ENCODE peak calls at places on chromosomes 11 and 22, in seven cellular contexts. U is H1, O is HepG2, H is HCT116, W is K562, G is SK-N-SH, X is GM12878. F is an unnamed sample.

GRCh38 chr11:101126551-101127347 is 2.9 kb downstream of the PGR start:
- DNase-seq in U (peak), O (no peak), H (no peak), W (peak), G (no peak), X (no peak), F (peak)

GRCh38 chr22:48808038-48808960 is 1019.4 kb downstream of the BRD1 start:
- DNase-seq in U (no peak), O (no peak), H (no peak), W (no peak), G (no peak), X (no peak), F (no peak)

GRCh38 chr11:42923651-42924050 is 388.1 kb upstream of the API5 start:
- DNase-seq in U (no peak), O (no peak), H (no peak), W (no peak), G (no peak), X (no peak), F (no peak)

GRCh38 chr11:100923555-100923954 is 206.1 kb downstream of the PGR start:
- DNase-seq in U (no peak), O (no peak), H (no peak), W (no peak), G (no peak), X (no peak), F (no peak)

GRCh38 chr11:122163420-122163819 is 47.4 kb upstream of the BLID start:
- DNase-seq in U (no peak), O (no peak), H (no peak), W (no peak), G (no peak), X (no peak), F (no peak)

GRCh38 chr11:764322-765024 is 12.8 kb downstream of the GATD1 start:
- DNase-seq in U (no peak), O (no peak), H (no peak), W (no peak), G (peak), X (no peak), F (no peak)

GRCh38 chr11:69383946-69384547 is 90.1 kb downstream of the MYEOV start:
- DNase-seq in U (no peak), O (no peak), H (no peak), W (no peak), G (no peak), X (no peak), F (no peak)

GRCh38 chr22:46809153-46809885 is 46.9 kb downstream of the TBC1D22A start:
- DNase-seq in U (no peak), O (no peak), H (no peak), W (no peak), G (no peak), X (no peak), F (no peak)

GRCh38 chr11:12681462-12681861 is 7.2 kb downstream of the TEAD1 start:
- DNase-seq in U (no peak), O (no peak), H (no peak), W (no peak), G (no peak), X (no peak), F (no peak)

GRCh38 chr11:73976451-73977151 is 6.0 kb downstream of the UCP2 start:
- DNase-seq in U (no peak), O (no peak), H (no peak), W (no peak), G (no peak), X (no peak), F (no peak)

GRCh38 chr11:70568504-70569172 is 170.3 kb downstream of the CTTN start:
- DNase-seq in U (peak), O (no peak), H (no peak), W (peak), G (peak), X (no peak), F (peak)

GRCh38 chr11:33893711-33894401 is 2.0 kb upstream of the LMO2 start:
- DNase-seq in U (no peak), O (no peak), H (no peak), W (peak), G (no peak), X (peak), F (no peak)

GRCh38 chr22:39597236-39597869 is 26.8 kb downstream of the CACNA1I start:
- DNase-seq in U (no peak), O (no peak), H (no peak), W (no peak), G (no peak), X (no peak), F (no peak)

GRCh38 chr11:111870522-111870886 is 877 bp downstream of the ALG9 start:
- DNase-seq in U (no peak), O (no peak), H (no peak), W (no peak), G (no peak), X (peak), F (no peak)

GRCh38 chr11:117217685-117218084 is 14.2 kb downstream of the PCSK7 start:
- DNase-seq in U (no peak), O (no peak), H (no peak), W (no peak), G (no peak), X (no peak), F (no peak)

GRCh38 chr11:46359936-46360335 is 12.7 kb downstream of the DGKZ start:
- DNase-seq in U (no peak), O (no peak), H (no peak), W (no peak), G (no peak), X (no peak), F (no peak)
- TF ChIP-seq JUND in U (no peak), O (no peak), H (no peak), W (no peak), G (no peak), X (no peak), F (no peak)

GRCh38 chr11:109423114-109423859 is 1.3 kb downstream of the C11orf87 start:
- DNase-seq in U (peak), O (no peak), H (no peak), W (no peak), G (peak), X (no peak), F (peak)
- TF ChIP-seq JUND in U (no peak), O (no peak), H (no peak), W (no peak), G (no peak), X (no peak), F (no peak)

DNA sequence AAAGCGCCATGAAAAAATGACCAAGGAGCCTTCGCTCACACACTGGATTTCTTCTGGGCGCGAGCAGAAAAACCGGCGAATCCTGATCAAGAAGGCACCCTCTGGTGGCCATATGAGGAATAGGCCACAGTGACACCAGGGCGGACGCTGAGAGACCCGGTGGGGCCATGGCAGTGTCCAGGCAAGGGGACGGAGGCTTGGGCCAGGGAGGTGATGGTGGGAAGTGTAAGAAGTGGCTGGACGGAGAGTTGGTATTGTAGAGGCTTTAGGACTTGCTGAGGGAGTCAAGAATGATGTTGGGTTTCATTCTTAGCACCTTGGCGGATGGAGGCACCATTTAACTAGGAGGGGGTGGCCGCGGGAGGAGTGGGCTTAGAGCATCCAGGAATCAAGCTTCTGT is 16.9 kb upstream of the RAC2 start:
- DNase-seq in U (no peak), O (peak), H (peak), W (peak), G (peak), X (no peak), F (peak)
- TF ChIP-seq JUND in U (no peak), O (no peak), H (no peak), W (peak), G (no peak), X (no peak), F (no peak)

GRCh38 chr11:46237248-46238077 is 40.0 kb upstream of the CREB3L1 start:
- DNase-seq in U (peak), O (no peak), H (peak), W (peak), G (peak), X (no peak), F (peak)
- TF ChIP-seq JUND in U (peak), O (no peak), H (no peak), W (peak), G (peak), X (no peak), F (no peak)

DNA sequence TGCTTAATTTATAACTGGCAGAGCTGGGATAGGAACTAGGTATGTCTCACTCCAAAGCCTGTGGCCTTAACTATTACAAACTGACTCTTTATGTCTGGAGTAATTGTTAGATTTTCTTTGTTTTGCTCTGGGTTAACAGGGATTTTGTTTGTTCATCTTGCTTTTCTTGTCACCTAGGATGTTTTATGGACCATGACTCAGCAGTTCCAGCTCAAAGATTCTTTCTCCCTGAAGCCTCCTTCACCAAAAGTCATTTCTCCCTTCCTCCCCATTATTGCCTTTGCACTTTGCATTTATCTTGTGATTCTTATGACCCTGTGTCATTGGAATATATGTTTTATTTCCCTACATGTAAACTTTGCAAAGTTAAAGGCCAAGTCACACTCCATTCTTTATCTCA is 327.9 kb downstream of the DLG2 start:
- DNase-seq in U (no peak), O (no peak), H (no peak), W (no peak), G (no peak), X (no peak), F (peak)
- TF ChIP-seq JUND in U (no peak), O (no peak), H (no peak), W (no peak), G (no peak), X (no peak), F (no peak)

GRCh38 chr22:30033891-30034290 is 46.4 kb upstream of the HORMAD2 start:
- DNase-seq in U (no peak), O (no peak), H (no peak), W (no peak), G (no peak), X (no peak), F (no peak)

GRCh38 chr22:30040499-30041055 is 39.7 kb upstream of the HORMAD2 start:
- DNase-seq in U (no peak), O (no peak), H (no peak), W (no peak), G (no peak), X (no peak), F (no peak)

GRCh38 chr22:30038219-30038618 is 42.0 kb upstream of the HORMAD2 start:
- DNase-seq in U (no peak), O (no peak), H (no peak), W (no peak), G (no peak), X (no peak), F (peak)

GRCh38 chr22:30033137-30033536 is 47.1 kb upstream of the HORMAD2 start:
- DNase-seq in U (no peak), O (no peak), H (no peak), W (no peak), G (no peak), X (no peak), F (no peak)

DNA sequence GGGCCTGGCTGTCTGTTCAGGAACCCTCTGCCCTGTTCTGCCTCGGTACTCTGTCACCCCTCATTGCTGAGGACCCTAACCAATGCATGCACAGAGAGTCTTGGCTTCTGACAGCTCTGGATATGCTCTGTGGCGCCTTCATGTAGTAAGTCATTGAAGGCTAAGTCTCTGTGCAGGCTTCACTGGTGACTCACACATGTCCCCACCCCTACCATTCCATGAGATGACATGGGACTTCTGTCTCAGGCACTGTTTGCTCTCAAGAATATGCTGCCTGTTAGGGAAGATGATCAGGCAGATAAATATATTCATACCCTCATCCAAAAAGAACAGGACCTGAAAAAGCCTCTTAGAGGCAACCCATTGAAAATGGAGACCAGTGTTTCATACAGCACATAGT is 43.6 kb upstream of the HORMAD2 start:
- DNase-seq in U (no peak), O (peak), H (peak), W (peak), G (no peak), X (no peak), F (no peak)
- TF ChIP-seq JUND in U (no peak), O (no peak), H (peak), W (peak), G (no peak), X (no peak), F (no peak)

DNA sequence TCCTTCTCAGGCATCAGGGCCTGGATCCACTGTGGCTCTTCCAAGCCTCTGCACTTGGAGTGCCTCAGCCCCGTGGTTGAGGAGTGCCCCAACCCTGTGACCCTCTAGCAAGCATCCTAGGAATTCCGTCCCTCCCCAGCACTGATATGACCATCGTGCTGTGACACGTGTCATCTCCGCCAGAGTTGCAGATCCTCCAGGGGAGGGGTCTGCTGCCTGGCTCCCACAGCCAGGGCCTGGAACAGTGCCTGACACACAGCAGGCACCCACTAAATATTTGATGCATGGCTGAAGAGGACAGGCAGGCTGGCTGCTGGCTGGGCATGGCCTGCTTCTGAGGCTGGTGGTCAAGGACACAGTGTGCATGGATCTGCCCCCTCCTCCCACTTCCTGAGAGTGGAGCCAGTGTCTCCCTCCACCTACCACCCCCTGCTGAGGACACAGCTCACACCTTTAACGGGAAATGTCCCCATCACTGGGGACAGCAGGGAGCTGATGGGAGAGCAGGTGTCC is 1.7 kb upstream of the CD81 start:
- DNase-seq in U (no peak), O (peak), H (no peak), W (no peak), G (no peak), X (no peak), F (no peak)
- TF ChIP-seq JUND in U (no peak), O (no peak), H (no peak), W (no peak), G (no peak), X (no peak), F (no peak)

GRCh38 chr22:49997221-49997599 is 15.4 kb downstream of the IL17REL start:
- DNase-seq in U (no peak), O (no peak), H (no peak), W (no peak), G (no peak), X (no peak), F (peak)

GRCh38 chr22:49999063-49999900 is 13.3 kb downstream of the IL17REL start:
- DNase-seq in U (no peak), O (no peak), H (no peak), W (peak), G (peak), X (no peak), F (no peak)

GRCh38 chr22:49999901-50000586 is 12.5 kb downstream of the IL17REL start:
- DNase-seq in U (no peak), O (no peak), H (no peak), W (no peak), G (peak), X (no peak), F (no peak)

GRCh38 chr22:49997932-49998717 is 14.4 kb downstream of the IL17REL start:
- DNase-seq in U (no peak), O (no peak), H (no peak), W (no peak), G (peak), X (no peak), F (no peak)

GRCh38 chr22:49998718-49999062 is 13.9 kb downstream of the IL17REL start:
- DNase-seq in U (no peak), O (no peak), H (no peak), W (no peak), G (no peak), X (no peak), F (no peak)
- TF ChIP-seq JUND in U (no peak), O (no peak), H (no peak), W (no peak), G (no peak), X (no peak), F (no peak)

GRCh38 chr11:10666976-10667892 is 26.3 kb downstream of the IRAG1 start:
- DNase-seq in U (no peak), O (no peak), H (no peak), W (no peak), G (no peak), X (no peak), F (no peak)
- TF ChIP-seq JUND in U (no peak), O (no peak), H (no peak), W (no peak), G (no peak), X (no peak), F (no peak)

DNA sequence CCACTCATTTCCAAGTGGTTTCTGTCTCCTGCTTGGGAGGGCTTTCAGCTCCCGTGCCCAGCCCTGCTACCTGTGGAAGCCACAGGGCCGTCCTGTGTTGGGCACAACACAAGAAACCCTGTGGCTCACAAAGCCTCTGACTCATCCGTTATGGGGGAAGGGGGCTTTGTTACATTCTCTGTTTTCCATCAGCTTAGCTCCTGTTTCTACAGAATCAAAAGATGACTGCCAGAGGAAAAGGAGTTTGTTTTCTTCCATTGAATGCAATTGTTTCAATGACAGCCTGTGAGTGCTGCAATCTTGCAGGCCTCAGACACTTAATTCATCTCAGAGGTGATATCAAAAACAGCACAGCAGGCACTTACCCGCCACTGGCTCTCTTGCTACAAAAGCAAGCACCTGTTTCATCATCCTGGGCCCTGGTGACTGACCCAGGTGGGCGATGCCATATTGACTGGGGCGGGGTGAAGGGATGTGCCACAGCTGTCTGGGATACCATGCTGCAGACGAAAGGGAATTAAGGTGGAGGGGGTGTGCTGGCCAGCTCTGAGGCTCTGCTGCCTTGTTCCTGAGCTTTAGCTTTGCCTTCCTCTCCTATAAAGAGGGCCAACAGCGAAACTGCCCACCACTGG is 194.3 kb downstream of the OPCML start:
- DNase-seq in U (no peak), O (no peak), H (no peak), W (no peak), G (no peak), X (no peak), F (no peak)
- TF ChIP-seq JUND in U (peak), O (no peak), H (no peak), W (no peak), G (no peak), X (no peak), F (no peak)

F was measured in T47D.